ENCODE peak calls at places on chromosomes 13 and 19, in six cellular contexts. W is uterus, V is AG04450, D is A549, L is upper lobe of right lung, R is AG04449. B is an unnamed sample.

GRCh38 chr19:39031368-39032163 is 783 bp downstream of the FBXO27 start:
- DNase-seq in W (peak; percentile 74), V (no peak), D (peak; percentile 99), L (peak; percentile 98), R (no peak), B (peak; percentile 81)

GRCh38 chr19:13012690-13013608 is 17.7 kb downstream of the NFIX start:
- DNase-seq in W (peak; percentile 88), V (no peak), D (no peak), L (no peak), R (no peak), B (no peak)

GRCh38 chr19:13727798-13728197 is 36.5 kb upstream of the MRI1 start:
- DNase-seq in W (peak; percentile 32), V (no peak), D (no peak), L (no peak), R (peak; percentile 38), B (no peak)

GRCh38 chr19:1471514-1472107 is 7.4 kb downstream of the C19orf25 start:
- DNase-seq in W (no peak), V (no peak), D (no peak), L (no peak), R (no peak), B (no peak)

GRCh38 chr19:7857727-7858701 is 16.2 kb downstream of the PRR36 start:
- DNase-seq in W (no peak), V (no peak), D (no peak), L (no peak), R (no peak), B (no peak)

GRCh38 chr19:48779636-48780035 is 24.3 kb downstream of the FGF21 start:
- DNase-seq in W (no peak), V (no peak), D (no peak), L (no peak), R (no peak), B (no peak)

GRCh38 chr19:53055117-53055516 is 10.6 kb downstream of the ERVV-2 start:
- DNase-seq in W (no peak), V (no peak), D (no peak), L (no peak), R (no peak), B (no peak)

GRCh38 chr13:106906431-106906996 is 338.6 kb upstream of the ARGLU1 start:
- DNase-seq in W (no peak), V (no peak), D (no peak), L (no peak), R (no peak), B (no peak)

GRCh38 chr13:45401306-45401705 is 16.9 kb downstream of the SLC25A30 start:
- DNase-seq in W (no peak), V (no peak), D (no peak), L (no peak), R (no peak), B (no peak)

GRCh38 chr19:709965-710714 is 1.4 kb downstream of the PALM start:
- DNase-seq in W (no peak), V (no peak), D (no peak), L (no peak), R (no peak), B (no peak)

GRCh38 chr19:9937001-9937411 is 691 bp upstream of the OLFM2 start:
- DNase-seq in W (no peak), V (no peak), D (no peak), L (no peak), R (no peak), B (no peak)
- H3K4me3 ChIP-seq in W (no peak overlapping the region), V (no peak overlapping the region), D (peak overlapping the region; percentile 56), L (no peak overlapping the region), R (no peak overlapping the region), B (no peak overlapping the region)

GRCh38 chr19:30608471-30608870 is 236.3 kb downstream of the ZNF536 start:
- DNase-seq in W (no peak), V (no peak), D (no peak), L (no peak), R (no peak), B (no peak)
- TF ChIP-seq CTCF in W (no peak), V (no peak), D (no peak), L (no peak), R (no peak), B (no peak)

DNA sequence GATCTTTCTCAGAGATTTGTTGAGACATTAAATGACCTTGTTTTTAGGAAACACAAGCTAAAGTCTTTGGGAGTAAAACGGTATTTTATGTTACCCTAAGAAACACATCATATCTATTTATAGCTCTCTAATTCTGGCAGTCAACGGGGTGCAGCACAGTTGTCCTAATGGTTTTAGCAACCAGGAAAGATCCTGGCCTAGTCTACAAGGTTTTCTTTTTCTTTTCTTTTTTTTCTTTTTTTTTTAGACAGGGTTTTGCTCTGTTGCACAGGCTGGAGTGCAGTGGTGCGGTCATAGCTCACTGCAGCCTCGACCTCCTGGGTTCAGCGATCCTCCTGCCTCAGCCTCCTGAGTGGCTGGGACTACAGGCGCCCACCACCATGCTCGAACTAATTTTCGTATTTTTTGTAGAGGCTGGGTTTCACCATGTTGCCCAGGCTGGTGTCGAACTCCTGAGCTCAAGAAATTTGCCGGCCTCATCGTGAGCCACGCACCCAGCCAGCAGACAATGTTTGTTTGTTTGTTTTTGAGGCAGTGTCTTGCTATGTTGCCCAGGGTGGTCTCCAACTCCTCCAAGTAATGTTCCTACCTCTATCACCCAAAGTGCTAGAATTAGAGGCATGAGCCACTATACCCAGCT is 759 bp upstream of the COX7A1 start:
- DNase-seq in W (no peak), V (no peak), D (no peak), L (no peak), R (no peak), B (no peak)
- H3K4me3 ChIP-seq in W (peak overlapping the region; percentile 50), V (no peak overlapping the region), D (no peak overlapping the region), L (peak overlapping the region; percentile 58), R (no peak overlapping the region), B (no peak overlapping the region)

GRCh38 chr19:32241957-32242710 is 103.3 kb upstream of the ZNF507 start:
- DNase-seq in W (no peak), V (no peak), D (no peak), L (no peak), R (no peak), B (no peak)

GRCh38 chr19:32240316-32240715 is 105.1 kb upstream of the ZNF507 start:
- DNase-seq in W (no peak), V (no peak), D (no peak), L (no peak), R (no peak), B (no peak)

GRCh38 chr19:32234663-32235217 is 110.7 kb upstream of the ZNF507 start:
- DNase-seq in W (no peak), V (no peak), D (no peak), L (no peak), R (no peak), B (no peak)

GRCh38 chr19:32233885-32234284 is 111.5 kb upstream of the ZNF507 start:
- DNase-seq in W (no peak), V (no peak), D (no peak), L (peak; percentile 49), R (no peak), B (no peak)

GRCh38 chr19:32238076-32238475 is 107.3 kb upstream of the ZNF507 start:
- DNase-seq in W (no peak), V (no peak), D (no peak), L (no peak), R (no peak), B (no peak)
- TF ChIP-seq CTCF in W (no peak), V (no peak), D (no peak), L (no peak), R (no peak), B (no peak)

GRCh38 chr19:55283548-55284393 is at the start of gene BRSK1:
- DNase-seq in W (peak; percentile 77), V (no peak), D (peak; percentile 62), L (no peak), R (no peak), B (no peak)

GRCh38 chr19:55285225-55285890 is 1.6 kb downstream of the BRSK1 start:
- DNase-seq in W (no peak), V (no peak), D (no peak), L (no peak), R (no peak), B (no peak)

GRCh38 chr19:55279773-55280643 is at the start of gene HSPBP1:
- DNase-seq in W (peak; percentile 95), V (peak; percentile 84), D (peak; percentile 100), L (peak; percentile 96), R (peak; percentile 52), B (peak; percentile 87)

GRCh38 chr19:55287361-55288079 is 3.7 kb downstream of the BRSK1 start:
- DNase-seq in W (no peak), V (no peak), D (no peak), L (no peak), R (no peak), B (no peak)

DNA sequence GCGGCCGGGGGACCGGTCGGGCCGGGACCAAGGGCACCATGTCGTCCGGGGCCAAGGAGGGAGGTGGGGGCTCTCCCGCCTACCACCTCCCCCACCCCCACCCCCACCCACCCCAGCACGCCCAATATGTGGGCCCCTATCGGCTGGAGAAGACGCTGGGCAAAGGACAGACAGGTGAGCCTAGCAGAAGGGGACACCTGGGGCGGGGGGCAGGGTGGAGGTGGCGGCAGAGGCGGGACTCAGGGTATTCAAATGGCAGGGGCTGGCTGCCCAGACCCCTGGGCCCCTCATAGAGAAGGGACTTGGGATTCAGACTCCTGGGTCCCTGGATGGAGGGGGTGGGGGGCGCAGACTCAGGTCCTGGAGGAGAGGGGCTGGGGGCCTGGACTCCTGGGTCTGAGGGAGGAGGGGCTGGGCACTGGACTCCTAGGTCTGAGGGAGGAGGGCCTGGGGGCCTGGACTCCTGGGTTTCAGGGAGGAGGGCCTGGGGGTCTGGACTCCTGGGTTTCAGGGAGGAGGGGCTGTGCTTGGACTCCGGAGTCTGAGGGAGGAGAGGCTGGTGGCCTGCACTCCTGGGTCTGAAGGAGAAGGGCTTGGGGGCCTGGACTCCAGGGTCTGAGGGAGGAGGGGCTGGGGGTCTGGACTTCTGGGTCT is 735 bp downstream of the BRSK1 start:
- DNase-seq in W (no peak), V (no peak), D (no peak), L (no peak), R (no peak), B (no peak)
- H3K4me3 ChIP-seq in W (peak overlapping the region; percentile 61), V (peak overlapping the region; percentile 61), D (peak overlapping the region; percentile 88), L (no peak overlapping the region), R (peak overlapping the region; percentile 63), B (peak overlapping the region; percentile 42)

DNA sequence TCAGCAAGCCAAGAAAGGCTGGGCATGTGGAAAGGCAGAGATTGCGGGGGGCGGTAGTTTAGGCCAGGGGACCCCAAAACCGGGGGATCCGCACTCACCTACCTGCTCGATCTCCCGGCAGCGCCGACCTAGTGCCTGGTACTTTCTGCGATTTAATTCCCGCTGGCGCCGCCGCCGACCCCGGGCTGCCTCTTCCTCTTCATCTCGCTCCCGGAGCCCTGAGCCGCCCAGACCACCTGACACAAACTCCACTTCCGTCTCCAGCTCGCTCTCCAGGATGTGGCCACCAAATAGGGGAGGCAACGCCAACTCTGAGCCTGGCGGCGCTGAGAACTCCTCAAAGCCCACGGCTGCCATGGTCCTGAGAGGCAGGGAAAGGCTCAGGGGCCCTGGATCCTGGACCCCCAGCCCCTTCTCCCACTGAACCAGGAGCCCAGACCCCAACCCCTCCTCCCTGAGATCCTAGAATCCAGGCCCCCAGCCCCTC is 1.1 kb downstream of the TFPT start:
- DNase-seq in W (no peak), V (no peak), D (no peak), L (peak; percentile 76), R (no peak), B (no peak)
- TF ChIP-seq CTCF in W (no peak), V (no peak), D (no peak), L (no peak), R (no peak), B (no peak)

B was measured in retinal pigment epithelial cell.